ENCODE peak calls at places on chromosome 17, in ten cellular contexts. A is AG08395; B is mucosa of descending colon; M is H54; E is activated naive CD4-positive, alpha-beta T cell; I is A549; Z is H9; K is CD4-positive, alpha-beta memory T cell; H is germinal center; T is NCI-H524. J is an unnamed sample.

GRCh38 chr17:20944014-20944905 is 98.6 kb downstream of the USP22 start:
- DNase-seq in A (no peak), B (peak), H (peak), E (no peak), I (no peak), Z (peak), T (peak), K (peak), M (no peak), J (no peak)

GRCh38 chr17:46193246-46193625 is at the start of gene KANSL1:
- DNase-seq in K (peak), Z (peak), A (peak), H (peak), I (peak), M (peak), E (peak), B (peak), T (peak), J (peak)

GRCh38 chr17:28379814-28380571 is 8.5 kb downstream of the SARM1 start:
- DNase-seq in I (no peak), B (no peak), M (no peak), H (no peak), E (no peak), Z (no peak), K (no peak), T (no peak), A (no peak), J (no peak)

GRCh38 chr17:13265306-13265705 is 247.5 kb upstream of the ELAC2 start:
- DNase-seq in Z (no peak), K (no peak), B (no peak), M (no peak), T (no peak), I (no peak), A (no peak), H (no peak), E (no peak), J (no peak)

GRCh38 chr17:79630120-79630519 is 19.3 kb upstream of the RBFOX3 start:
- DNase-seq in Z (peak), H (no peak), A (no peak), B (no peak), E (no peak), I (peak), K (no peak), M (no peak), T (no peak), J (no peak)

GRCh38 chr17:76562734-76563148 is 22.9 kb downstream of the PRCD start:
- DNase-seq in A (peak), E (no peak), K (no peak), M (peak), T (peak), Z (no peak), I (no peak), H (no peak), B (no peak), J (no peak)

GRCh38 chr17:5838661-5839300 is 231.4 kb upstream of the WSCD1 start:
- DNase-seq in Z (peak), E (no peak), A (no peak), I (no peak), M (no peak), H (no peak), K (no peak), T (no peak), B (no peak), J (no peak)

GRCh38 chr17:7060165-7060890 is 16.4 kb upstream of the SLC16A11 start:
- DNase-seq in T (no peak), A (peak), E (no peak), Z (no peak), M (peak), I (peak), K (no peak), H (no peak), B (no peak), J (no peak)

GRCh38 chr17:17381438-17382059 is 78.4 kb downstream of the NT5M start:
- DNase-seq in H (no peak), M (no peak), I (no peak), A (no peak), T (peak), B (no peak), E (no peak), K (no peak), Z (no peak), J (peak)

GRCh38 chr17:2723997-2724782 is 12.6 kb upstream of the CLUH start:
- DNase-seq in B (peak), T (no peak), K (no peak), I (no peak), A (no peak), H (no peak), Z (peak), E (no peak), M (no peak), J (no peak)

GRCh38 chr17:77458202-77459017 is 317.6 kb downstream of the SEC14L1 start:
- DNase-seq in A (no peak), H (no peak), M (no peak), T (no peak), Z (no peak), B (no peak), K (no peak), I (no peak), E (no peak), J (no peak)

GRCh38 chr17:76427457-76428231 is 25.3 kb downstream of the UBE2O start:
- DNase-seq in B (peak), H (peak), K (no peak), E (no peak), M (no peak), T (no peak), A (peak), Z (no peak), I (no peak), J (no peak)

GRCh38 chr17:49035470-49036269 is 38.5 kb downstream of the IGF2BP1 start:
- DNase-seq in Z (peak), H (peak), K (peak), T (peak), I (peak), A (peak), B (no peak), M (no peak), E (no peak), J (peak)

GRCh38 chr17:7842950-7843535 is 9.0 kb downstream of the KDM6B start:
- DNase-seq in E (no peak), B (peak), M (no peak), Z (peak), K (no peak), H (no peak), I (peak), T (no peak), A (peak), J (no peak)

GRCh38 chr17:13038931-13039665 is 21.3 kb upstream of the ELAC2 start:
- DNase-seq in I (no peak), K (no peak), H (no peak), B (no peak), Z (no peak), M (no peak), E (no peak), T (no peak), A (no peak), J (no peak)

GRCh38 chr17:71117461-71117860 is 948.1 kb downstream of the KCNJ2 start:
- DNase-seq in B (no peak), Z (no peak), E (no peak), H (no peak), T (no peak), A (no peak), K (no peak), M (no peak), I (no peak), J (no peak)

GRCh38 chr17:43732961-43733360 is 25.6 kb downstream of the SOST start:
- DNase-seq in I (no peak), T (no peak), H (no peak), K (no peak), Z (no peak), A (peak), M (no peak), E (no peak), B (no peak), J (no peak)

GRCh38 chr17:40092581-40092980 is 7.8 kb downstream of the NR1D1 start:
- DNase-seq in K (no peak), M (no peak), Z (no peak), A (peak), I (no peak), H (no peak), B (no peak), T (peak), E (no peak), J (no peak)

GRCh38 chr17:9287301-9287700 is 266.0 kb downstream of the NTN1 start:
- DNase-seq in E (no peak), K (no peak), T (no peak), M (no peak), I (no peak), B (no peak), H (no peak), A (no peak), Z (no peak), J (no peak)

GRCh38 chr17:71327376-71328059 is 793.3 kb upstream of the SOX9 start:
- DNase-seq in H (no peak), Z (no peak), I (no peak), M (no peak), E (no peak), T (no peak), K (no peak), B (no peak), A (peak), J (no peak)

GRCh38 chr17:63329876-63330275 is 116.2 kb downstream of the CYB561 start:
- DNase-seq in E (no peak), M (no peak), H (no peak), T (no peak), A (no peak), K (no peak), B (no peak), I (no peak), Z (no peak), J (no peak)

GRCh38 chr17:59762022-59762825 is 54.8 kb downstream of the VMP1 start:
- DNase-seq in H (no peak), B (no peak), I (no peak), E (no peak), T (no peak), K (no peak), A (peak), Z (no peak), M (no peak), J (no peak)

GRCh38 chr17:13074026-13074425 is 56.2 kb upstream of the ELAC2 start:
- DNase-seq in Z (no peak), I (no peak), B (no peak), H (no peak), M (no peak), E (no peak), K (no peak), A (peak), T (no peak), J (no peak)

GRCh38 chr17:43840814-43841213 is 6.2 kb upstream of the CD300LG start:
- DNase-seq in B (peak), Z (no peak), T (peak), K (no peak), M (no peak), E (no peak), H (no peak), A (no peak), I (peak), J (no peak)

GRCh38 chr17:64326420-64327054 is 63.5 kb upstream of the TEX2 start:
- DNase-seq in M (no peak), I (no peak), T (no peak), Z (no peak), H (no peak), B (peak), A (no peak), K (no peak), E (no peak), J (no peak)

GRCh38 chr17:54991567-54991966 is 23.0 kb downstream of the STXBP4 start:
- DNase-seq in H (no peak), I (no peak), Z (no peak), B (no peak), K (no peak), M (no peak), T (no peak), E (no peak), A (no peak), J (no peak)

GRCh38 chr17:72502111-72502939 is 381.5 kb downstream of the SOX9 start:
- DNase-seq in I (no peak), Z (no peak), H (no peak), T (no peak), E (no peak), M (no peak), K (no peak), B (no peak), A (peak), J (no peak)

GRCh38 chr17:70995997-70996396 is 826.7 kb downstream of the KCNJ2 start:
- DNase-seq in M (no peak), K (no peak), H (no peak), I (no peak), A (no peak), B (no peak), T (no peak), E (no peak), Z (no peak), J (no peak)

GRCh38 chr17:64130559-64131001 is 636 bp upstream of the ERN1 start:
- DNase-seq in I (no peak), T (no peak), H (no peak), Z (no peak), A (peak), K (peak), E (no peak), B (peak), M (no peak), J (no peak)

GRCh38 chr17:10699861-10700260 is 2.5 kb downstream of the ADPRM start:
- DNase-seq in K (peak), M (no peak), Z (no peak), I (no peak), E (no peak), A (no peak), B (no peak), T (no peak), H (peak), J (no peak)

GRCh38 chr17:13508916-13509315 is 92.8 kb downstream of the HS3ST3A1 start:
- DNase-seq in T (no peak), E (no peak), M (no peak), Z (no peak), I (no peak), H (no peak), B (no peak), K (no peak), A (no peak), J (no peak)

GRCh38 chr17:76688165-76688622 is 22.6 kb downstream of the MXRA7 start:
- DNase-seq in E (no peak), Z (no peak), I (no peak), M (peak), B (peak), K (no peak), A (peak), T (no peak), H (no peak), J (no peak)

GRCh38 chr17:81959362-81960129 is 1.4 kb downstream of the NOTUM start:
- DNase-seq in E (peak), I (peak), B (peak), M (peak), Z (peak), H (peak), T (peak), A (peak), K (peak), J (no peak)

GRCh38 chr17:63516910-63517824 is 6.0 kb upstream of the KCNH6 start:
- DNase-seq in B (no peak), A (peak), M (peak), Z (no peak), H (no peak), T (no peak), K (no peak), I (peak), E (no peak), J (no peak)

GRCh38 chr17:81193051-81193410 is 27.0 kb upstream of the AATK start:
- DNase-seq in M (no peak), B (no peak), Z (no peak), T (no peak), K (no peak), E (no peak), A (no peak), I (no peak), H (no peak), J (no peak)

GRCh38 chr17:78032166-78032565 is 73.7 kb downstream of the TNRC6C start:
- DNase-seq in M (no peak), E (no peak), H (no peak), B (no peak), A (peak), Z (no peak), I (no peak), K (no peak), T (no peak), J (no peak)

GRCh38 chr17:82925336-82925735 is 85.5 kb upstream of the ZNF750 start:
- DNase-seq in Z (no peak), B (peak), K (no peak), H (no peak), A (no peak), M (no peak), I (no peak), E (no peak), T (no peak), J (no peak)

GRCh38 chr17:50631195-50631907 is 3.3 kb upstream of the ABCC3 start:
- DNase-seq in H (no peak), I (no peak), M (no peak), E (no peak), T (no peak), A (no peak), Z (no peak), K (no peak), B (peak), J (no peak)

GRCh38 chr17:65027305-65027704 is 29.2 kb downstream of the GNA13 start:
- DNase-seq in T (peak), H (peak), I (peak), M (peak), E (peak), K (peak), B (no peak), A (peak), Z (peak), J (no peak)

J was measured in NCI-H1694.